ENCODE peak calls at places on chromosomes 2 and 18, in eight cellular contexts. One of them, this sample, is unnamed.

GRCh38 chr18:26493021-26493420 is 55.3 kb downstream of the KCTD1 start:
- DNase-seq in left lung: no peak
- DNase-seq in BE2C: no peak
- DNase-seq in right lobe of liver: no peak
- DNase-seq in PC-3: no peak
- DNase-seq in IMR-90: peak; percentile 23
- DNase-seq in lung: no peak
- DNase-seq in fibroblast of pulmonary artery: peak; percentile 17
- DNase-seq in this sample: peak; percentile 22

GRCh38 chr2:240121675-240122074 is 14.4 kb downstream of the COPS9 start:
- DNase-seq in IMR-90: no peak
- DNase-seq in fibroblast of pulmonary artery: no peak
- DNase-seq in left lung: no peak
- DNase-seq in BE2C: no peak
- DNase-seq in lung: no peak
- DNase-seq in right lobe of liver: no peak
- DNase-seq in PC-3: no peak
- DNase-seq in this sample: no peak

GRCh38 chr2:8634466-8635172 is 47.2 kb upstream of the ID2 start:
- DNase-seq in left lung: peak; percentile 32
- DNase-seq in IMR-90: no peak
- DNase-seq in lung: no peak
- DNase-seq in right lobe of liver: no peak
- DNase-seq in fibroblast of pulmonary artery: no peak
- DNase-seq in BE2C: no peak
- DNase-seq in PC-3: no peak
- DNase-seq in this sample: no peak

GRCh38 chr2:8234253-8234652 is 447.6 kb upstream of the ID2 start:
- DNase-seq in lung: no peak
- DNase-seq in BE2C: no peak
- DNase-seq in PC-3: no peak
- DNase-seq in right lobe of liver: no peak
- DNase-seq in fibroblast of pulmonary artery: no peak
- DNase-seq in left lung: peak; percentile 40
- DNase-seq in IMR-90: no peak
- DNase-seq in this sample: no peak

GRCh38 chr2:127770973-127771735 is 39.8 kb downstream of the WDR33 start:
- DNase-seq in IMR-90: peak; percentile 98
- DNase-seq in lung: no peak
- DNase-seq in left lung: no peak
- DNase-seq in BE2C: no peak
- DNase-seq in PC-3: peak; percentile 83
- DNase-seq in right lobe of liver: no peak
- DNase-seq in fibroblast of pulmonary artery: peak; percentile 96
- DNase-seq in this sample: no peak

GRCh38 chr2:205343103-205343502 is 339.2 kb upstream of the NRP2 start:
- DNase-seq in fibroblast of pulmonary artery: no peak
- DNase-seq in lung: no peak
- DNase-seq in BE2C: peak; percentile 8
- DNase-seq in PC-3: no peak
- DNase-seq in IMR-90: no peak
- DNase-seq in left lung: no peak
- DNase-seq in right lobe of liver: no peak
- DNase-seq in this sample: no peak

GRCh38 chr2:120662046-120662445 is 73.6 kb upstream of the GLI2 start:
- DNase-seq in lung: no peak
- DNase-seq in right lobe of liver: no peak
- DNase-seq in IMR-90: no peak
- DNase-seq in PC-3: no peak
- DNase-seq in fibroblast of pulmonary artery: no peak
- DNase-seq in left lung: no peak
- DNase-seq in BE2C: no peak
- DNase-seq in this sample: no peak

GRCh38 chr2:61887684-61888303 is 662 bp downstream of the CCT4 start:
- DNase-seq in left lung: no peak
- DNase-seq in BE2C: no peak
- DNase-seq in lung: no peak
- DNase-seq in right lobe of liver: no peak
- DNase-seq in IMR-90: peak; percentile 36
- DNase-seq in fibroblast of pulmonary artery: peak; percentile 53
- DNase-seq in PC-3: peak; percentile 40
- DNase-seq in this sample: peak; percentile 53

GRCh38 chr2:71468279-71469015 is 15.1 kb downstream of the DYSF start:
- DNase-seq in fibroblast of pulmonary artery: no peak
- DNase-seq in left lung: no peak
- DNase-seq in right lobe of liver: no peak
- DNase-seq in PC-3: no peak
- DNase-seq in BE2C: no peak
- DNase-seq in IMR-90: no peak
- DNase-seq in lung: no peak
- DNase-seq in this sample: no peak

GRCh38 chr2:138708682-138709241 is 71.4 kb downstream of the NXPH2 start:
- DNase-seq in IMR-90: peak; percentile 34
- DNase-seq in BE2C: no peak
- DNase-seq in PC-3: no peak
- DNase-seq in right lobe of liver: no peak
- DNase-seq in left lung: no peak
- DNase-seq in fibroblast of pulmonary artery: peak; percentile 29
- DNase-seq in lung: no peak
- DNase-seq in this sample: peak; percentile 23

GRCh38 chr18:76557026-76557575 is 62.1 kb upstream of the ZNF516 start:
- DNase-seq in PC-3: no peak
- DNase-seq in lung: no peak
- DNase-seq in left lung: no peak
- DNase-seq in right lobe of liver: no peak
- DNase-seq in IMR-90: peak; percentile 76
- DNase-seq in BE2C: no peak
- DNase-seq in fibroblast of pulmonary artery: no peak
- DNase-seq in this sample: no peak

GRCh38 chr2:18792226-18792629 is 202.9 kb upstream of the NT5C1B start:
- DNase-seq in right lobe of liver: no peak
- DNase-seq in left lung: no peak
- DNase-seq in IMR-90: no peak
- DNase-seq in fibroblast of pulmonary artery: peak; percentile 44
- DNase-seq in BE2C: no peak
- DNase-seq in lung: no peak
- DNase-seq in PC-3: no peak
- DNase-seq in this sample: peak; percentile 60

GRCh38 chr18:63979409-63979908 is 9.6 kb downstream of the SERPINB8 start:
- DNase-seq in PC-3: peak; percentile 79
- DNase-seq in fibroblast of pulmonary artery: peak; percentile 78
- DNase-seq in left lung: no peak
- DNase-seq in right lobe of liver: peak; percentile 58
- DNase-seq in BE2C: peak; percentile 17
- DNase-seq in IMR-90: peak; percentile 70
- DNase-seq in lung: peak; percentile 67
- DNase-seq in this sample: peak; percentile 78

GRCh38 chr2:118498943-118499342 is 348.5 kb downstream of the EN1 start:
- DNase-seq in IMR-90: no peak
- DNase-seq in left lung: no peak
- DNase-seq in right lobe of liver: no peak
- DNase-seq in PC-3: no peak
- DNase-seq in BE2C: no peak
- DNase-seq in fibroblast of pulmonary artery: no peak
- DNase-seq in lung: no peak
- DNase-seq in this sample: no peak

GRCh38 chr2:27322766-27323591 is at the start of gene MPV17:
- DNase-seq in lung: peak; percentile 94
- DNase-seq in fibroblast of pulmonary artery: peak; percentile 92
- DNase-seq in PC-3: peak; percentile 93
- DNase-seq in BE2C: peak; percentile 93
- DNase-seq in right lobe of liver: peak; percentile 94
- DNase-seq in IMR-90: peak; percentile 91
- DNase-seq in left lung: peak; percentile 94
- DNase-seq in this sample: peak; percentile 94

GRCh38 chr18:8754995-8755955 is 49.9 kb downstream of the MTCL1 start:
- DNase-seq in left lung: no peak
- DNase-seq in lung: no peak
- DNase-seq in right lobe of liver: no peak
- DNase-seq in IMR-90: peak; percentile 89
- DNase-seq in fibroblast of pulmonary artery: peak; percentile 23
- DNase-seq in BE2C: no peak
- DNase-seq in PC-3: peak; percentile 49
- DNase-seq in this sample: no peak

GRCh38 chr2:203873461-203873860 is 5.9 kb downstream of the CTLA4 start:
- DNase-seq in fibroblast of pulmonary artery: no peak
- DNase-seq in BE2C: no peak
- DNase-seq in left lung: no peak
- DNase-seq in lung: no peak
- DNase-seq in PC-3: no peak
- DNase-seq in right lobe of liver: no peak
- DNase-seq in IMR-90: no peak
- DNase-seq in this sample: no peak

GRCh38 chr2:68936889-68937288 is 15.8 kb downstream of the GKN2 start:
- DNase-seq in fibroblast of pulmonary artery: peak; percentile 22
- DNase-seq in IMR-90: peak; percentile 39
- DNase-seq in PC-3: peak; percentile 15
- DNase-seq in right lobe of liver: no peak
- DNase-seq in left lung: no peak
- DNase-seq in lung: no peak
- DNase-seq in BE2C: no peak
- DNase-seq in this sample: peak; percentile 33

GRCh38 chr18:13613591-13614317 is 112.6 kb downstream of the FAM210A start:
- DNase-seq in lung: no peak
- DNase-seq in left lung: no peak
- DNase-seq in PC-3: no peak
- DNase-seq in IMR-90: no peak
- DNase-seq in right lobe of liver: no peak
- DNase-seq in fibroblast of pulmonary artery: no peak
- DNase-seq in BE2C: no peak
- DNase-seq in this sample: no peak

GRCh38 chr18:58288922-58289797 is 245.1 kb downstream of the NEDD4L start:
- DNase-seq in BE2C: no peak
- DNase-seq in lung: no peak
- DNase-seq in right lobe of liver: no peak
- DNase-seq in PC-3: peak; percentile 49
- DNase-seq in left lung: no peak
- DNase-seq in fibroblast of pulmonary artery: peak; percentile 22
- DNase-seq in IMR-90: peak; percentile 65
- DNase-seq in this sample: no peak

DNA sequence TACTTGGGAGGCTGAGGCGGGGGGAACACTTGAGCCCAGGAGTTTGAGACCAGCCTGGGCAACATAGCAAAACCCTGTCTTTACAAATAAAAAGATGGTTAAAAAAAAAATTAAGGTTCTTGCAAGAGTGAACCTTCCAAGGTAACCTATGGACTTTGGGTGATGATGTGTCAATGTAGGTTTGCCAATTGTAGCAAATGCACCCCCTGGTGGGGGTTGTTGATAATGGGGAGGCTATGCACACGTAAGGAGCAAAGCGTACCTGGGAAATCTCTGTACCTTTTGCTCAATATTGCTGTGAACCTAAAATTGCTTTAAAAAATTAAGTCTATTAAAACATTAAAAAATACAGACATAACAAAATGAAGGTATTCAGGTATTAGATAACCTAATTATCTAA is 70.4 kb downstream of the CWC22 start:
- DNase-seq in right lobe of liver: peak; percentile 79
- DNase-seq in fibroblast of pulmonary artery: peak; percentile 18
- DNase-seq in lung: no peak
- DNase-seq in BE2C: peak; percentile 32
- DNase-seq in IMR-90: no peak
- DNase-seq in left lung: no peak
- DNase-seq in PC-3: peak; percentile 67
- DNase-seq in this sample: peak; percentile 62
- TF ChIP-seq CTCF in right lobe of liver: peak; percentile 82
- TF ChIP-seq CTCF in fibroblast of pulmonary artery: peak; percentile 46
- TF ChIP-seq CTCF in lung: no peak
- TF ChIP-seq CTCF in BE2C: peak; percentile 49
- TF ChIP-seq CTCF in IMR-90: peak; percentile 25
- TF ChIP-seq CTCF in left lung: peak; percentile 27
- TF ChIP-seq CTCF in PC-3: peak; percentile 72
- TF ChIP-seq CTCF in this sample: peak; percentile 31

DNA sequence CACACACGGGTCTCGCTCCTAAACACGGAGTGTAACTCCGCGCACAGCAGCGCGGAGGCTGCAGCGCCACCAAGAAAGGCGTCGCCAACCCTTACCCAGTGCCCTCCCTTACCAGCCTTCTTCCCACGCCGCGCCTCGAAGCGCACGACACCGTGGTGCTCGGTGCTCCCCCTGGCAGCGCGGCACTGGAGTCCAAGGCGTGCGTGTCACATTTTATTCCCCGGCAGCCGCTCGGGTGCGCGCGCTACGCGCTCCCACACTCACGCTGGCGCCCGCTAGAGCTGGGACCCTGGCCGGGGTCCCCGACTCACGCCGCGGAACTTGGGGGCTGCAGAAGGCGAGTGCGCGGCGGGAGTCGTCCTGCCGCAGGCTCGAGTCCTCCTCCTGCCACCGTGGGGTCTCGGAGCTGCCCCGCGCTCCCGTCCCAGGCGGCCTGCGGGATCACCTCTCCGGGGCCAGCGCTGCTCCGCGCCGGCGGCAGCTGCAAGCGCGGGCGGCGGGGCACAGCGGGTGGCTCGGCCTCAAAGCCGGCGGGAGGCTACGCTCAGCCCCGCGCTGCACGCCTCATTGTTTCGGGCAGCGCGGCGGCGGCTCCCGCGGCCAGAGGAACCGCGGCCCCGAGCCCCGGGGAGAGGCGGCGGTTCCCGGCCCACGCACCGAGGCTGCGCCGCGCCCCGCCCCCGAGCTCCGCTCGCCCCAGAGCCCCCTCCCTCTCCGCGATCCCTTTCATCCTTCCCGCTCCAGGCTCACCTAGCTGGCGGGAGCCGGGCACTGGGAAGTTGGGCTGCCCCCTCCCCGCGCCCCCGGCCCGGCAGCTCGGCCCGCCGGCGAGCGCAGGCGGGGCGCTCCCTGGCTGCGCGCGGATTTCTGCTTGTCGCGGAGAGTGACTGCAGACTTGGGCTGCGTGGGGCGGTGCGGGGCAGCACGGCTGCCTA is at the start of gene ST6GAL2:
- DNase-seq in IMR-90: no peak
- DNase-seq in lung: no peak
- DNase-seq in right lobe of liver: no peak
- DNase-seq in fibroblast of pulmonary artery: no peak
- DNase-seq in BE2C: no peak
- DNase-seq in PC-3: peak; percentile 52
- DNase-seq in left lung: no peak
- DNase-seq in this sample: peak; percentile 59
- H3K4me3 ChIP-seq in IMR-90: no peak within 1 kb of the TSS
- H3K4me3 ChIP-seq in lung: peak within 1 kb of the TSS; percentile 5
- H3K4me3 ChIP-seq in right lobe of liver: peak within 1 kb of the TSS; percentile 43
- H3K4me3 ChIP-seq in fibroblast of pulmonary artery: peak within 1 kb of the TSS; percentile 40
- H3K4me3 ChIP-seq in BE2C: no peak within 1 kb of the TSS
- H3K4me3 ChIP-seq in PC-3: peak within 1 kb of the TSS; percentile 83
- H3K4me3 ChIP-seq in left lung: peak within 1 kb of the TSS; percentile 35
- H3K4me3 ChIP-seq in this sample: peak within 1 kb of the TSS; percentile 65

GRCh38 chr2:173568054-173568453 is 213.4 kb downstream of the CDCA7 start:
- DNase-seq in PC-3: peak; percentile 56
- DNase-seq in right lobe of liver: no peak
- DNase-seq in fibroblast of pulmonary artery: peak; percentile 27
- DNase-seq in BE2C: peak; percentile 11
- DNase-seq in lung: no peak
- DNase-seq in left lung: no peak
- DNase-seq in IMR-90: no peak
- DNase-seq in this sample: peak; percentile 24
- TF ChIP-seq CTCF in PC-3: peak; percentile 60
- TF ChIP-seq CTCF in right lobe of liver: peak; percentile 27
- TF ChIP-seq CTCF in fibroblast of pulmonary artery: peak; percentile 29
- TF ChIP-seq CTCF in BE2C: peak; percentile 36
- TF ChIP-seq CTCF in lung: no peak
- TF ChIP-seq CTCF in left lung: no peak
- TF ChIP-seq CTCF in IMR-90: peak; percentile 10
- TF ChIP-seq CTCF in this sample: peak; percentile 28

GRCh38 chr2:153871231-153872221 is at the start of gene GALNT13:
- DNase-seq in right lobe of liver: no peak
- DNase-seq in left lung: peak; percentile 62
- DNase-seq in IMR-90: no peak
- DNase-seq in fibroblast of pulmonary artery: peak; percentile 1
- DNase-seq in BE2C: peak; percentile 88
- DNase-seq in lung: peak; percentile 47
- DNase-seq in PC-3: peak; percentile 45
- DNase-seq in this sample: peak; percentile 34
- H3K4me3 ChIP-seq in right lobe of liver: no peak within 1 kb of the TSS
- H3K4me3 ChIP-seq in left lung: peak within 1 kb of the TSS; percentile 17
- H3K4me3 ChIP-seq in IMR-90: no peak within 1 kb of the TSS
- H3K4me3 ChIP-seq in fibroblast of pulmonary artery: no peak within 1 kb of the TSS
- H3K4me3 ChIP-seq in BE2C: peak within 1 kb of the TSS; percentile 69
- H3K4me3 ChIP-seq in lung: peak within 1 kb of the TSS; percentile 32
- H3K4me3 ChIP-seq in PC-3: peak within 1 kb of the TSS; percentile 57
- H3K4me3 ChIP-seq in this sample: peak within 1 kb of the TSS; percentile 45